ENCODE peak calls at places on chromosomes 5 and 9, in six cellular contexts. H is A549, B is neural progenitor cell, S is foreskin fibroblast, X is heart left ventricle, Q is PC-3. W is an unnamed sample.

GRCh38 chr9:133273098-133273497 is 1.9 kb downstream of the ABO start:
- DNase-seq in S (no peak), X (no peak), H (no peak), Q (no peak), B (no peak), W (no peak)

GRCh38 chr5:72443883-72444282 is 63.3 kb downstream of the ZNF366 start:
- DNase-seq in H (no peak), Q (no peak), S (no peak), B (no peak), X (no peak), W (no peak)

GRCh38 chr9:33388110-33388994 is 14.0 kb downstream of the AQP7 start:
- DNase-seq in X (no peak), Q (no peak), B (peak), H (no peak), S (no peak), W (no peak)

GRCh38 chr9:119005162-119005561 is 364.1 kb downstream of the BRINP1 start:
- DNase-seq in H (no peak), Q (no peak), X (no peak), B (peak), S (no peak), W (no peak)

GRCh38 chr9:129176786-129177442 is 1.1 kb downstream of the IER5L start:
- DNase-seq in H (no peak), X (peak), S (no peak), B (peak), Q (peak), W (peak)

GRCh38 chr5:175696855-175697198 is 39.0 kb downstream of the HRH2 start:
- DNase-seq in B (no peak), S (no peak), H (no peak), X (no peak), Q (no peak), W (no peak)

GRCh38 chr5:132812949-132813598 is at the start of gene SOWAHA:
- DNase-seq in B (peak), S (no peak), Q (no peak), X (no peak), H (peak), W (no peak)

GRCh38 chr9:79611091-79611614 is 39.4 kb downstream of the TLE4 start:
- DNase-seq in Q (peak), S (peak), B (peak), X (no peak), H (no peak), W (peak)

GRCh38 chr9:32350682-32351081 is 33.8 kb upstream of the ACO1 start:
- DNase-seq in H (peak), X (no peak), Q (peak), S (no peak), B (no peak), W (peak)

GRCh38 chr9:18274693-18275092 is 199.3 kb upstream of the ADAMTSL1 start:
- DNase-seq in Q (peak), X (no peak), H (no peak), S (no peak), B (no peak), W (peak)

GRCh38 chr9:18269561-18269960 is 204.4 kb upstream of the ADAMTSL1 start:
- DNase-seq in Q (no peak), H (no peak), B (no peak), X (no peak), S (no peak), W (no peak)

GRCh38 chr9:18281291-18281690 is 192.7 kb upstream of the ADAMTSL1 start:
- DNase-seq in Q (no peak), S (no peak), X (no peak), B (no peak), H (no peak), W (no peak)

GRCh38 chr9:18275313-18275990 is 198.5 kb upstream of the ADAMTSL1 start:
- DNase-seq in Q (no peak), X (no peak), S (no peak), B (no peak), H (no peak), W (no peak)
- H3K4me3 ChIP-seq in Q (no peak), X (no peak), S (no peak), B (no peak), H (no peak), W (no peak)

DNA sequence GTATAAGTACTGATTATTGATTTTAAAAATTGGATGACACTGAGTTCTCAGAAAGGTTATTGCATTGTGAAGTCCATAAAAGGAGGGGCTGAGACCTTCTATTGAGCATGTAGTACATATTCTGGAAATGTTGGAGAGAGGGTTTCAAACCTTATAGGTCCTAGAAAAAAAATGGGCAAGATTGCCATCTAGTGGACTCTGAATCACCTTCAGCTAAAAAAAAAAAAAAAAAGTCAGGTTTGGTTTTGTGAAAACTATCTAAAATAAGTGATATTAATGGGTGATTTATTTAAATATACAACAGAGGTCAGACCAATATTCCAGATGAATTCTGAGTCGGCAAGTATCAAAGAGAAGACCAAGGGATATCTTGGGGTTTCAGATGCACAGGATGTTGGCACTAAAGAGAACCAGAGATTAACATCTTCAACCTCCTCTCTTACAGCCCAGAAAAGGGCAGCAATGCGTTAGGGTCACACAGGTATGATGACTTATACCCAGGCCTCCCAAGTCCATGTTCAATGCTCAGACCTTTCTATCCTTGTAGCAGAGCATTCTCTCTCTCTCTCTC is 109.8 kb upstream of the NMUR2 start:
- DNase-seq in S (peak), B (peak), X (no peak), H (peak), Q (peak), W (peak)
- TF ChIP-seq CTCF in S (peak), B (peak), X (peak), H (peak), Q (peak), W (peak)

GRCh38 chr5:139709587-139710369 is 61.6 kb downstream of the CXXC5 start:
- DNase-seq in H (no peak), S (no peak), Q (no peak), X (peak), B (no peak), W (no peak)

GRCh38 chr5:139710370-139711066 is 62.4 kb downstream of the CXXC5 start:
- DNase-seq in H (peak), Q (no peak), S (no peak), B (peak), X (peak), W (peak)

GRCh38 chr5:139708434-139708849 is 60.3 kb downstream of the CXXC5 start:
- DNase-seq in X (no peak), Q (no peak), B (peak), H (no peak), S (no peak), W (no peak)

GRCh38 chr5:139707445-139708003 is 59.4 kb downstream of the CXXC5 start:
- DNase-seq in H (no peak), S (no peak), Q (no peak), X (no peak), B (no peak), W (no peak)

GRCh38 chr5:139708877-139709586 is 60.9 kb downstream of the CXXC5 start:
- DNase-seq in X (no peak), H (no peak), S (peak), Q (no peak), B (peak), W (no peak)
- H3K4me3 ChIP-seq in X (peak), H (no peak), S (no peak), Q (no peak), B (peak), W (no peak)

DNA sequence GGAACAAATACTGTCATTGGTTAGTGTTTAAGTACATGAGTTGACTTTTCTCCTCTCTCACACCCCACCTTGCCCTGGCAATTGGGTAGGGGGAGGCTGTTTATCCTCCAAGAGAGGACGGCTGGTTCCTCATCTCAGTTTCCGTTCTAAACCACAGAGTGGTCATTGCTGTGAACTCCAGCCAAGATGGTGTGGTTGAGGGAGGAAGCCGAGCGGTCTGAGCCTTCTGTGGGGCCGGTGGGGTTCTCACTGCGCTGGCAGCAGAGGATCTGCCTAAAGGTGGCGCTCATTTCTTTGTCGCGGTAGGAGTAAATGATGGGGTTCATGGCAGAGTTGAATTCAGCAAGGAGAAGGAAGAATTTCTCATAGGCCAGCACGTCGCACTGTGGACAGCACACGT is 163.0 kb downstream of the LPAR1 start:
- DNase-seq in Q (no peak), X (peak), H (no peak), S (no peak), B (peak), W (no peak)
- TF ChIP-seq CTCF in Q (no peak), X (no peak), H (no peak), S (no peak), B (peak), W (no peak)

DNA sequence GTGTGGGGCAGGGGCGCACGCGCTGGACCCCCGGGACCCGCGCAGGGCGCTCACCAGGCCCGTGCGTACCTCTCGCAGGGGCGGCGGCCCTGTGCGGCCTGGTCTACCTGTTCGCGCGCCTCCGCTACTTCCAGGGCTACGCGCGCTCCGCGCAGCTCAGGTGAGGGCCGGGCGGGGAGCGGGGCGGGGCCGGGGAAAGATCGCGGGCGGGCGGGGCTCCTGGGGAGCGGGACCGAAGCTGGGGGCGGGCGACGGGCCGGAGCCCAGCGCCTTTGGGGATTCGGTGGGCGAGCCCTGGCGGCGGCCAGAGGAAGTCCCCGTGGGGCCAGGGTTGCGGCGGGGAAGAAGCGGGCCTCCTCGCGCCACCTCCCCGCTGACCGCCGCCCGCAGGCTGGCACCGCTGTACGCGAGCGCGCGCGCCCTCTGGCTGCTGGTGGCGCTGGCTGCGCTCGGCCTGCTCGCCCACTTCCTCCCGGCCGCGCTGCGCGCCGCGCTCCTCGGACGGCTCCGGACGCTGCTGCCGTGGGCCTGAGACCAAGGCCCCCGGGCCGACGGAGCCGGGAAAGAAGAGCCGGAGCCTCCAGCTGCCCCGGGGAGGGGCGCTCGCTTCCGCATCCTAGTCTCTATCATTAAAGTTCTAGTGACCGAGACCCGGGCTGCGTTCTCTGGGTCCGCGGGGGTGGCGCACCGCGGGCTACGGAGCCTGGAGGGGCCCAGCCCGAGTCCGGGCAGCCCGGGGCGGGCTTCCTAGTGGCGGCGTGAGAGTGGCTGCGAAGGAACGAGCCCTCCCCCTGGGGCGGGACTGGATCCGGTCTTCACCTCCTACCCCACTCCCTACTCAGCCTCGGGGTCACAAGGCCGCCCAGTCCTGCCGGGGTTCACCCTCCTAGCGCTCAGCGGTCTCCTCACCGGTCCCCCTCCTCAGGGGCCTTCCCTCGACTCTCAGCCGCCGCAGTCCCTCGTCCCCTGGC is 2.4 kb downstream of the LTC4S start:
- DNase-seq in X (peak), H (no peak), S (peak), Q (peak), B (peak), W (peak)
- H3K4me3 ChIP-seq in X (peak), H (peak), S (peak), Q (peak), B (peak), W (peak)